ENCODE peak calls at places on chromosome 19, in seven cellular contexts. F is breast epithelium, R is endothelial cell of umbilical vein, S is H1, J is GM12891, K is K562, W is suprapubic skin. B is an unnamed sample.

GRCh38 chr19:4988770-4989251 is 19.9 kb downstream of the KDM4B start:
- DNase-seq in F (no peak), R (no peak), S (no peak), J (no peak), K (no peak), W (peak), B (no peak)

GRCh38 chr19:33280351-33280921 is 21.9 kb downstream of the CEBPA start:
- DNase-seq in F (no peak), R (no peak), S (no peak), J (peak), K (no peak), W (no peak), B (no peak)

GRCh38 chr19:15911599-15912237 is 13.8 kb upstream of the CYP4F2 start:
- DNase-seq in F (no peak), R (no peak), S (no peak), J (no peak), K (no peak), W (peak), B (peak)

GRCh38 chr19:51103811-51104470 is 4.3 kb downstream of the CTU1 start:
- DNase-seq in F (no peak), R (no peak), S (no peak), J (no peak), K (no peak), W (no peak), B (no peak)

GRCh38 chr19:38194061-38194701 is 29.8 kb downstream of the DPF1 start:
- DNase-seq in F (no peak), R (no peak), S (no peak), J (no peak), K (no peak), W (no peak), B (no peak)

GRCh38 chr19:44602071-44602470 is 11.3 kb upstream of the IGSF23 start:
- DNase-seq in F (no peak), R (no peak), S (no peak), J (no peak), K (no peak), W (no peak), B (no peak)

GRCh38 chr19:18507021-18507726 is 14.7 kb downstream of the ELL start:
- DNase-seq in F (no peak), R (peak), S (no peak), J (no peak), K (no peak), W (no peak), B (peak)

GRCh38 chr19:39413269-39413902 is 917 bp downstream of the PLEKHG2 start:
- DNase-seq in F (peak), R (peak), S (no peak), J (peak), K (peak), W (peak), B (peak)

GRCh38 chr19:11580665-11581418 is 3.4 kb upstream of the ACP5 start:
- DNase-seq in F (no peak), R (peak), S (no peak), J (no peak), K (no peak), W (no peak), B (no peak)

GRCh38 chr19:8578642-8579265 is 1.5 kb upstream of the MYO1F start:
- DNase-seq in F (peak), R (peak), S (peak), J (peak), K (peak), W (peak), B (peak)

GRCh38 chr19:45640849-45641273 is 1.7 kb upstream of the EML2 start:
- DNase-seq in F (no peak), R (no peak), S (no peak), J (no peak), K (peak), W (peak), B (peak)

GRCh38 chr19:46404039-46404883 is 9.1 kb downstream of the CCDC8 start:
- DNase-seq in F (peak), R (no peak), S (no peak), J (no peak), K (peak), W (no peak), B (peak)

GRCh38 chr19:46288896-46289588 is 7.8 kb upstream of the HIF3A start:
- DNase-seq in F (no peak), R (peak), S (no peak), J (no peak), K (no peak), W (no peak), B (no peak)

DNA sequence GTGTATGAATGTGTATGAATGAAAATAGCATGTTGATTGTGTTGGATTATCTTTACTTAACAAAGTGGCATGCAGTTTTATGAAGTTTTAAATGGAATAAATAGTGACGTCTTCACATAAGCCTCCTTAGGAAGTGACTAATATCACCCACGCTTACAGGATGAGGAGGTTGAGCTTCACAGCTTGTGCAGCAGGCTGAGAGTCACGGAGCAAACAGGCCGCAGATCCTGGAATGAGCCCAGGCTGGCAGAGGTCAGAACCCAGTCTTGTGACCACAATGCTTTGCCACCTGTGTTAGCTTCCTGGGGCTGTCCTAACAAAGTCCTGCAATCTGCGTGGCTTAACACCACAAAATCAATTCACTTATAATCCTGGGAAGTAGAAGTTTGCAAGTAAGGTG is 20.8 kb downstream of the LAIR2 start:
- DNase-seq in F (no peak), R (peak), S (no peak), J (no peak), K (no peak), W (no peak), B (no peak)
- TF ChIP-seq POLR2AphosphoS5 in F (no peak), R (peak), S (no peak), J (no peak), K (no peak), W (no peak), B (no peak)

DNA sequence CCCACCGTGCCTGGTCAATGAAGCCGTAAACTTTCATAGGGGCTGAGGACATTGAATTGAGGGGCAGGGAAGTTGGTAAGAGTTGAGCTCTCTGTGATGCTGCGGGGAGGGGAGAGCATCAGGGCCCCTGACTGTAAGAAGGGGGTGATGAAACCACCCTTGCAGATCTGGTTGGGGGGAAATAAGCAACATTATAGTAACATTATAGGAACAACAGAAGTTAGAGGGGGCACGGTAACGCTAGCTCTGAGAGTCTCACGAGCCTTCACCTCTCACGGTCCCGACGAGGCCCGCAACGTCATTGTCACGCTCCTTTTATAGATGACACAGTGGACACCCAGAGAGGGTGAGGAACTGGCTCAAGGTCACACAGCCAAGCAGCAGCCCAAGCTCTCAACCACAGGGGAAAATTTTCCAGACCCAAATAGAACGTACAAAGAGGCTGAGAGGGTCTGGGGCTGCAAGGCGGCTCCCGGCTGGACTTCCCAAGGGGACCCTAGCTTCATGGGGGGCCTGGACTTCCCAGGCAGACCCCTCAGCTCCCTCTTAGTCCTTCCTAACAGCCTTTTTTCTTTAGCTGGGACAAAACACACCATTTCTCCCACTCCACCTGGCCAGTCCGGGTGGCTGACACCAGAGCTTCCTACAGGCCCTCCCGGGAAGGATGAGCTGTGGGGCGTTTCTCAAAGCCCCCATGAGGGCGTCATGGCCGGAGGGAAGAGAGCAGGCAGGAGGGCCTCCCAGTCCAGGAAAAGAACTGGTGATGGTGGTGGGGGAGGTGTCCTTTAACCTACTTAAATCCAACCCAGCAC is 4.1 kb downstream of the TLE5 start:
- DNase-seq in F (no peak), R (no peak), S (no peak), J (no peak), K (no peak), W (no peak), B (no peak)
- TF ChIP-seq POLR2AphosphoS5 in F (no peak), R (no peak), S (no peak), J (no peak), K (no peak), W (no peak), B (peak)

DNA sequence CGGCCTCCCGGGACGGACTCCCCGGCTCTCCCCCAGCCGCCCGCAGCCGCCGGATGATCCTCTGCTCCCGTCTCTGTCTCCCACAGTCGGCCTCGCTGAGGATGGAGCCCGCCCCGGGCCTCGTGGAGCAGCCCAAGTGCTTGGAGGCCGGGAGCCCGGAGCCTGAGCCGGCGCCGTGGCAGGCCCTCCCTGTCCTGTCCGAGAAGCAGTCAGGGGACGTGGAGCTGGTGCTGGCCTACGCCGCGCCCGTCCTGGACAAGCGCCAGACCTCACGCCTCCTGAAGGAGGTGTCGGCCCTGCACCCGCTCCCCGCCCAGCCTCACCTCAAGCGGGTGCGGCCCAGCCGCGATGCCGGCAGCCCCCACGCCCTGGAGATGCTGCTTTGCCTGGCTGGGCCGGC is 6.8 kb downstream of the ADAT3 start:
- DNase-seq in F (no peak), R (no peak), S (no peak), J (no peak), K (no peak), W (no peak), B (no peak)
- TF ChIP-seq POLR2AphosphoS5 in F (no peak), R (no peak), S (no peak), J (no peak), K (no peak), W (no peak), B (no peak)

DNA sequence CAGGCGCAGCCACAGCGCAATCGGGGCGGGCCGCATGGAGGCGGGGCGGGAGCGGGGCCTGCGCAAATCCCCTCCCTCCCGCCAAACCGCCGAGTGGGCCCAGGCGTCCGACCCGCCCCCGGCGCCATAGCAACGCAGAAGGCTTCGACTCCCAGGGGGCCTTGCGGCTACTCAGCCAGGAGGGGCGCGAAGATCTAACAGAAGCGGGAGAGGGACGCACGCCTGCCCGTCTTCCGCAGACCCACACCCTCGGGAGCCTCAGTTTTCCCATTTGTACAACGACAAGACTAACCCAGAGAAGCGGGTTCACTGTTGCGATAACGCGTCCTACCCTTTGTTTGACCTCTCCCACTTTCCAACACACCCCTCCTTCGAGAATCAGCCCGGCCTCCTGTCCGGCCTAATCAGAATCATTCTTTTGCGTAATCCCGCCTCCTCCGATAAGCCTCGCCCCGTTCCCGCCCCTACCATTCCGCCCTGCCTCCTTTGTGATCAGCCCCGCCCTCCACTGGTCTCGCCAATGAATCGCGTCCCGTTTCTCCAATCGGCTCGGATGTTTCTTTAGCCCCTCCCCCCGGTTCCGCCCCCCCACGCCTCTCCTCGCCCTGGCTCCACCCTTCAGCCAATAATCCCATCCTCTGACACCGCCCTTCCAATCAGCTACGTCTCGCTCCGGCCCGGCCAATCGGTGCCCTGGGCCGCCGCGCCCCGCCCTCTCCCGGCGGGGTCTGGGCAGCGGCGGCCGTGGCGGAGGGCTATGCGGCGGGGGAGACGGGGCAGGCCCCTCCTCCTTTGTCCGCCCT is at the start of gene PCSK4:
- DNase-seq in F (peak), R (peak), S (peak), J (peak), K (peak), W (peak), B (peak)
- TF ChIP-seq POLR2AphosphoS5 in F (peak), R (peak), S (no peak), J (no peak), K (no peak), W (no peak), B (peak)

DNA sequence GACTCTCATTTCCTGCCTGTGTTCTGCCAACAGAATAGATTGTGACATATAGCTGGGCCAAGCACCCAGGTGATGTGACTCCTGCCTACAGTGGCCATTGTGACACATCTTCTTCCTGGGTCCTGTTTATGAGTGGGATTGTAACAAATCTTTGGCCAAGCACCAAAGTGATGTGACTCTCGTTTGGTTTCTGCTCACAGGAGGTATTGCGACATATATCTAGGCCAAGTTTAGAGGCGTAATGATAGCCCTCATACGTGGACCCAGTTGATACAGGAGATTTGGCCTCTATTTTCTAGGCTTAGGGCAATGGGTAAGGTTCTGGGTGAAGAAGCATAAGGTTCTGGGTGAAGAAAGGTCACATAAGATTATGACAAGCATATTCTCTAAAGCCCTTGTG is 76.2 kb downstream of the ZNF208 start:
- DNase-seq in F (no peak), R (no peak), S (no peak), J (no peak), K (no peak), W (no peak), B (no peak)
- TF ChIP-seq POLR2AphosphoS5 in F (no peak), R (no peak), S (no peak), J (no peak), K (no peak), W (no peak), B (no peak)

GRCh38 chr19:55160128-55160985 is 2.8 kb upstream of the TNNI3 start:
- DNase-seq in F (peak), R (peak), S (peak), J (peak), K (peak), W (peak), B (peak)

GRCh38 chr19:55161571-55162322 is 4.2 kb upstream of the TNNI3 start:
- DNase-seq in F (no peak), R (no peak), S (no peak), J (no peak), K (no peak), W (no peak), B (no peak)

GRCh38 chr19:55158423-55158822 is 891 bp upstream of the TNNI3 start:
- DNase-seq in F (no peak), R (no peak), S (no peak), J (no peak), K (no peak), W (no peak), B (no peak)

GRCh38 chr19:55158848-55159793 is 1.6 kb upstream of the TNNI3 start:
- DNase-seq in F (no peak), R (no peak), S (no peak), J (no peak), K (peak), W (no peak), B (no peak)

DNA sequence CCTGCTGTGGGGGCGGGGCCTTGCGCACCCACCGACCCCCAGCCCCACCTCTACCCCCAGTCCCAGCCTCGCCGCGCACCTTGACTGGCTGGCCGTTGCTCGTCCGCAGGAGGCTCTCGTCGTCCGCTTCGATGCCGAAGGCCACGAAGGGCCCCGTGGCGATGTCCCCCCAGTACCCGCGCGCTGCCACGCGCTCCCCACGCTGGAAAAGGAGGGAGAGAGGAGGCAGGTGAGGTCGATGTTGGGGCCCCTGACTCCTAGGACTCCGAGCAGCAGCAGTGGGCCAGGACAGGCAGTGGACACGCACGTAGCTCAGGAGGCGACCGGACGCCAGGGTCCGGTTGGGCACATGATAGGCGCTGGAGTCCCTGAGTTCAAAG is 3.4 kb upstream of the TNNI3 start:
- DNase-seq in F (no peak), R (no peak), S (no peak), J (no peak), K (no peak), W (no peak), B (no peak)
- TF ChIP-seq POLR2AphosphoS5 in F (no peak), R (no peak), S (no peak), J (no peak), K (no peak), W (no peak), B (no peak)

DNA sequence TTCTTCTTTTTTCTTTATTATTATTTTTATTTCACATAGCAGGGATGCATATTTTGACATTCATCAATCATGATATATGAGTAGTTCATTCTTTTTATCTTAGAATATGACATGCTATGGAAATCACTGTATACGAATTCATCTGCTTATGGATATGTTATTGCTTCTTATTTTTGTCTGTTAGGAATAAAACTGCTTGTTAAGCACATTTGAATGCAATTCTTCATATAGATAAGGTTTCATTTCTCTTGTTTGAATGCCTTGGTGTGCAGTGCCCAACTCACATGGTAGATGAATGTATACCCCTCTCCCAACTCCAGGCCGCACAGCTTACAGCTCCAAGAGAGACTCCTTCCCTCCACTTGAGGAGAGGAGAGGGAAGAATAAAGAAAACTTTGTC is 11.3 kb downstream of the ZNF776 start:
- DNase-seq in F (no peak), R (no peak), S (no peak), J (no peak), K (no peak), W (no peak), B (no peak)
- TF ChIP-seq POLR2AphosphoS5 in F (no peak), R (no peak), S (no peak), J (no peak), K (no peak), W (no peak), B (no peak)

DNA sequence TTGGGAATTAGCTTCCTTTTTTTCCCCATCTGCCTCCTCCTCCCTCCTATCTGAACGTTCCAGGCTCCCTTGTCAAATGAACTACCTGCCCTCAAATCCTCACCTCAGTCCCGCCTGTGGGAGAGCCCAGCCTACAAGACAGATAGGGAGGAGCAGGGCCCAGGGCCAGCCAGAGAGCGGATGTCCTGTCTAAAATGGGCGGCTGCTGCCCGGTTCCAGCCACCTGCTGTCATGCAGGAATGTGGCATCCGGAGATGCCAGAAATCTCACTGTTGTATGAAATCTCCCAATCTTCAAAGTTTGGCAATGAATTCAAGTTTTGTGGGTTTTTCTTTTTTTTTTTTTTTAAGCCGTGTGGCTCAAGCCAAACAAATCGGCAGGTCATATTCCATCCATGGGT is 84.9 kb downstream of the TSHZ3 start:
- DNase-seq in F (peak), R (no peak), S (no peak), J (no peak), K (no peak), W (peak), B (peak)
- TF ChIP-seq POLR2AphosphoS5 in F (no peak), R (no peak), S (no peak), J (no peak), K (no peak), W (no peak), B (no peak)